ENCODE peak calls at places on chromosomes 13 and 19, in nine cellular contexts. One of them, this sample, is unnamed.

GRCh38 chr13:53201454-53202225 is 173.0 kb downstream of the OLFM4 start:
- DNase-seq in neural progenitor cell: peak; percentile 77
- DNase-seq in choroid plexus epithelial cell: peak; percentile 1
- DNase-seq in thoracic aorta: no peak
- DNase-seq in endothelial cell of umbilical vein: no peak
- DNase-seq in cardiac fibroblast: no peak
- DNase-seq in heart right ventricle: no peak
- DNase-seq in AG04449: no peak
- DNase-seq in NB4: no peak
- DNase-seq in this sample: no peak

GRCh38 chr13:38951525-38952313 is 38.9 kb downstream of the STOML3 start:
- DNase-seq in neural progenitor cell: peak; percentile 30
- DNase-seq in choroid plexus epithelial cell: peak; percentile 3
- DNase-seq in thoracic aorta: no peak
- DNase-seq in endothelial cell of umbilical vein: peak; percentile 78
- DNase-seq in cardiac fibroblast: peak; percentile 3
- DNase-seq in heart right ventricle: peak; percentile 25
- DNase-seq in AG04449: no peak
- DNase-seq in NB4: no peak
- DNase-seq in this sample: no peak

GRCh38 chr19:32599736-32600157 is 18.8 kb downstream of the PDCD5 start:
- DNase-seq in neural progenitor cell: peak; percentile 77
- DNase-seq in choroid plexus epithelial cell: peak; percentile 86
- DNase-seq in thoracic aorta: no peak
- DNase-seq in endothelial cell of umbilical vein: peak; percentile 57
- DNase-seq in cardiac fibroblast: peak; percentile 77
- DNase-seq in heart right ventricle: peak; percentile 18
- DNase-seq in AG04449: peak; percentile 24
- DNase-seq in NB4: peak; percentile 68
- DNase-seq in this sample: no peak

GRCh38 chr13:52851153-52851962 is 2.9 kb upstream of the PCDH8 start:
- DNase-seq in neural progenitor cell: peak; percentile 97
- DNase-seq in choroid plexus epithelial cell: peak; percentile 13
- DNase-seq in thoracic aorta: no peak
- DNase-seq in endothelial cell of umbilical vein: no peak
- DNase-seq in cardiac fibroblast: peak; percentile 11
- DNase-seq in heart right ventricle: peak; percentile 29
- DNase-seq in AG04449: no peak
- DNase-seq in NB4: peak; percentile 51
- DNase-seq in this sample: no peak

GRCh38 chr13:30857636-30858035 is 48.4 kb upstream of the MEDAG start:
- DNase-seq in neural progenitor cell: no peak
- DNase-seq in choroid plexus epithelial cell: no peak
- DNase-seq in thoracic aorta: no peak
- DNase-seq in endothelial cell of umbilical vein: no peak
- DNase-seq in cardiac fibroblast: no peak
- DNase-seq in heart right ventricle: no peak
- DNase-seq in AG04449: no peak
- DNase-seq in NB4: no peak
- DNase-seq in this sample: no peak

GRCh38 chr13:25085125-25085742 is 10.7 kb upstream of the PABPC3 start:
- DNase-seq in neural progenitor cell: peak; percentile 69
- DNase-seq in choroid plexus epithelial cell: peak; percentile 67
- DNase-seq in thoracic aorta: no peak
- DNase-seq in endothelial cell of umbilical vein: peak; percentile 27
- DNase-seq in cardiac fibroblast: peak; percentile 61
- DNase-seq in heart right ventricle: no peak
- DNase-seq in AG04449: no peak
- DNase-seq in NB4: peak; percentile 59
- DNase-seq in this sample: no peak

GRCh38 chr13:21218351-21219043 is 42.0 kb downstream of the MRPL57 start:
- DNase-seq in neural progenitor cell: no peak
- DNase-seq in choroid plexus epithelial cell: no peak
- DNase-seq in thoracic aorta: no peak
- DNase-seq in endothelial cell of umbilical vein: no peak
- DNase-seq in cardiac fibroblast: no peak
- DNase-seq in heart right ventricle: no peak
- DNase-seq in AG04449: no peak
- DNase-seq in NB4: peak; percentile 89
- DNase-seq in this sample: no peak

GRCh38 chr13:40517486-40518311 is 148.7 kb downstream of the FOXO1 start:
- DNase-seq in neural progenitor cell: no peak
- DNase-seq in choroid plexus epithelial cell: no peak
- DNase-seq in thoracic aorta: no peak
- DNase-seq in endothelial cell of umbilical vein: no peak
- DNase-seq in cardiac fibroblast: no peak
- DNase-seq in heart right ventricle: no peak
- DNase-seq in AG04449: no peak
- DNase-seq in NB4: no peak
- DNase-seq in this sample: no peak

GRCh38 chr13:23752111-23753001 is 136.8 kb downstream of the MIPEP start:
- DNase-seq in neural progenitor cell: no peak
- DNase-seq in choroid plexus epithelial cell: peak; percentile 55
- DNase-seq in thoracic aorta: no peak
- DNase-seq in endothelial cell of umbilical vein: no peak
- DNase-seq in cardiac fibroblast: peak; percentile 53
- DNase-seq in heart right ventricle: no peak
- DNase-seq in AG04449: no peak
- DNase-seq in NB4: no peak
- DNase-seq in this sample: no peak

GRCh38 chr13:50171585-50172282 is 156.5 kb downstream of the KCNRG start:
- DNase-seq in neural progenitor cell: no peak
- DNase-seq in choroid plexus epithelial cell: peak; percentile 28
- DNase-seq in thoracic aorta: no peak
- DNase-seq in endothelial cell of umbilical vein: no peak
- DNase-seq in cardiac fibroblast: no peak
- DNase-seq in heart right ventricle: no peak
- DNase-seq in AG04449: peak; percentile 24
- DNase-seq in NB4: no peak
- DNase-seq in this sample: no peak

GRCh38 chr19:1608414-1609391 is 3.4 kb upstream of the UQCR11 start:
- DNase-seq in neural progenitor cell: no peak
- DNase-seq in choroid plexus epithelial cell: peak; percentile 20
- DNase-seq in thoracic aorta: no peak
- DNase-seq in endothelial cell of umbilical vein: no peak
- DNase-seq in cardiac fibroblast: no peak
- DNase-seq in heart right ventricle: no peak
- DNase-seq in AG04449: no peak
- DNase-seq in NB4: no peak
- DNase-seq in this sample: no peak

GRCh38 chr19:1612114-1613086 is 7.1 kb upstream of the UQCR11 start:
- DNase-seq in neural progenitor cell: no peak
- DNase-seq in choroid plexus epithelial cell: no peak
- DNase-seq in thoracic aorta: no peak
- DNase-seq in endothelial cell of umbilical vein: no peak
- DNase-seq in cardiac fibroblast: no peak
- DNase-seq in heart right ventricle: no peak
- DNase-seq in AG04449: no peak
- DNase-seq in NB4: no peak
- DNase-seq in this sample: no peak

GRCh38 chr19:1609680-1610474 is 4.6 kb upstream of the UQCR11 start:
- DNase-seq in neural progenitor cell: no peak
- DNase-seq in choroid plexus epithelial cell: no peak
- DNase-seq in thoracic aorta: no peak
- DNase-seq in endothelial cell of umbilical vein: no peak
- DNase-seq in cardiac fibroblast: no peak
- DNase-seq in heart right ventricle: no peak
- DNase-seq in AG04449: no peak
- DNase-seq in NB4: no peak
- DNase-seq in this sample: no peak

GRCh38 chr19:1611353-1611752 is 6.1 kb upstream of the UQCR11 start:
- DNase-seq in neural progenitor cell: no peak
- DNase-seq in choroid plexus epithelial cell: no peak
- DNase-seq in thoracic aorta: no peak
- DNase-seq in endothelial cell of umbilical vein: no peak
- DNase-seq in cardiac fibroblast: no peak
- DNase-seq in heart right ventricle: no peak
- DNase-seq in AG04449: no peak
- DNase-seq in NB4: no peak
- DNase-seq in this sample: no peak

DNA sequence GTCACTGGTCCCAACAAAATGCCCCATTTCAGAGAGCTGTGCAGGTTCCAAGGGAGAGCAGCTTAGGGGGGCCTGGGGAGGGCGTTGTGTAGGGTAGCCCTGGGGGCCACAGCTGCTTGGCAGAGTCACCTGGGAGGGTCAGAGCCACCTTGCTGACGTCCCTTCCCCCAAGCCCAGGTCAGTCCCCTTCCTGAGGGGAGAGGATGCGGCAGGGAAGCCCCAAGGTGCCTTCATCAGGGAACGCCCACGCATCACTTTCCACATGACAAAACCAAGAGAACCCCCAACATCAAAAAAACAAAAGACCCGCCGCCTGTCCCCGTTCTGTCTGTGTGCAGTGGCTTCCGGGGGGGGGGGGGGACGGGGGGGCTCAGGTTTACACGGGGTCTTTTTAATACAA is 5.3 kb upstream of the UQCR11 start:
- DNase-seq in neural progenitor cell: no peak
- DNase-seq in choroid plexus epithelial cell: no peak
- DNase-seq in thoracic aorta: no peak
- DNase-seq in endothelial cell of umbilical vein: no peak
- DNase-seq in cardiac fibroblast: no peak
- DNase-seq in heart right ventricle: no peak
- DNase-seq in AG04449: no peak
- DNase-seq in NB4: no peak
- DNase-seq in this sample: no peak
- H3K4me3 ChIP-seq in neural progenitor cell: no peak overlapping the region
- H3K4me3 ChIP-seq in choroid plexus epithelial cell: no peak overlapping the region
- H3K4me3 ChIP-seq in thoracic aorta: no peak overlapping the region
- H3K4me3 ChIP-seq in endothelial cell of umbilical vein: no peak overlapping the region
- H3K4me3 ChIP-seq in cardiac fibroblast: no peak overlapping the region
- H3K4me3 ChIP-seq in heart right ventricle: no peak overlapping the region
- H3K4me3 ChIP-seq in AG04449: no peak overlapping the region
- H3K4me3 ChIP-seq in NB4: no peak overlapping the region
- H3K4me3 ChIP-seq in this sample: no peak overlapping the region

GRCh38 chr13:42992585-42993122 is 613 bp upstream of the EPSTI1 start:
- DNase-seq in neural progenitor cell: no peak
- DNase-seq in choroid plexus epithelial cell: peak; percentile 42
- DNase-seq in thoracic aorta: no peak
- DNase-seq in endothelial cell of umbilical vein: no peak
- DNase-seq in cardiac fibroblast: no peak
- DNase-seq in heart right ventricle: no peak
- DNase-seq in AG04449: no peak
- DNase-seq in NB4: no peak
- DNase-seq in this sample: no peak
- H3K4me3 ChIP-seq in neural progenitor cell: peak overlapping the region; percentile 39
- H3K4me3 ChIP-seq in choroid plexus epithelial cell: peak overlapping the region; percentile 69
- H3K4me3 ChIP-seq in thoracic aorta: peak overlapping the region; percentile 87
- H3K4me3 ChIP-seq in endothelial cell of umbilical vein: peak overlapping the region; percentile 70
- H3K4me3 ChIP-seq in cardiac fibroblast: no peak overlapping the region
- H3K4me3 ChIP-seq in heart right ventricle: peak overlapping the region; percentile 56
- H3K4me3 ChIP-seq in AG04449: peak overlapping the region; percentile 58
- H3K4me3 ChIP-seq in NB4: peak overlapping the region; percentile 57
- H3K4me3 ChIP-seq in this sample: no peak overlapping the region

GRCh38 chr13:33722216-33722900 is 95.6 kb upstream of the RFC3 start:
- DNase-seq in neural progenitor cell: no peak
- DNase-seq in choroid plexus epithelial cell: peak; percentile 38
- DNase-seq in thoracic aorta: no peak
- DNase-seq in endothelial cell of umbilical vein: peak; percentile 39
- DNase-seq in cardiac fibroblast: peak; percentile 38
- DNase-seq in heart right ventricle: no peak
- DNase-seq in AG04449: no peak
- DNase-seq in NB4: no peak
- DNase-seq in this sample: no peak
- H3K4me3 ChIP-seq in neural progenitor cell: no peak overlapping the region
- H3K4me3 ChIP-seq in choroid plexus epithelial cell: no peak overlapping the region
- H3K4me3 ChIP-seq in thoracic aorta: peak overlapping the region; percentile 3
- H3K4me3 ChIP-seq in endothelial cell of umbilical vein: no peak overlapping the region
- H3K4me3 ChIP-seq in cardiac fibroblast: no peak overlapping the region
- H3K4me3 ChIP-seq in heart right ventricle: no peak overlapping the region
- H3K4me3 ChIP-seq in AG04449: no peak overlapping the region
- H3K4me3 ChIP-seq in NB4: no peak overlapping the region
- H3K4me3 ChIP-seq in this sample: no peak overlapping the region

GRCh38 chr13:32254416-32254815 is 60.7 kb downstream of the ZAR1L start:
- DNase-seq in neural progenitor cell: no peak
- DNase-seq in choroid plexus epithelial cell: no peak
- DNase-seq in thoracic aorta: no peak
- DNase-seq in endothelial cell of umbilical vein: peak; percentile 46
- DNase-seq in cardiac fibroblast: no peak
- DNase-seq in heart right ventricle: no peak
- DNase-seq in AG04449: no peak
- DNase-seq in NB4: no peak
- DNase-seq in this sample: no peak
- H3K4me3 ChIP-seq in neural progenitor cell: no peak overlapping the region
- H3K4me3 ChIP-seq in choroid plexus epithelial cell: no peak overlapping the region
- H3K4me3 ChIP-seq in thoracic aorta: peak overlapping the region; percentile 75
- H3K4me3 ChIP-seq in endothelial cell of umbilical vein: no peak overlapping the region
- H3K4me3 ChIP-seq in cardiac fibroblast: no peak overlapping the region
- H3K4me3 ChIP-seq in heart right ventricle: peak overlapping the region; percentile 40
- H3K4me3 ChIP-seq in AG04449: no peak overlapping the region
- H3K4me3 ChIP-seq in NB4: no peak overlapping the region
- H3K4me3 ChIP-seq in this sample: no peak overlapping the region

This sample was measured in lower leg skin.